ENCODE peak calls at places on chromosomes 7 and 10, in seven cellular contexts. C, Y, X, P, F, L and E are unnamed samples.
A peak's percentile ranks its signal among the peaks of the same experiment; 100 is the strongest.

GRCh38 chr7:159008055-159008405 is 136.6 kb downstream of the VIPR2 start:
- DNase-seq in C (no peak), Y (peak; percentile 55), X (no peak), P (no peak), F (no peak), L (no peak), E (no peak)

GRCh38 chr7:19725770-19726169 is 16.9 kb upstream of the POLR1F start:
- DNase-seq in C (no peak), Y (no peak), X (no peak), P (no peak), F (no peak), L (no peak), E (no peak)

GRCh38 chr7:45229130-45229920 is 71.7 kb downstream of the RAMP3 start:
- DNase-seq in C (no peak), Y (no peak), X (no peak), P (no peak), F (no peak), L (no peak), E (no peak)

GRCh38 chr7:87816389-87816788 is 59.8 kb downstream of the SLC25A40 start:
- DNase-seq in C (no peak), Y (no peak), X (no peak), P (no peak), F (no peak), L (no peak), E (no peak)

GRCh38 chr10:122198631-122199030 is 72.5 kb upstream of the BTBD16 start:
- DNase-seq in C (no peak), Y (no peak), X (no peak), P (no peak), F (no peak), L (no peak), E (no peak)

GRCh38 chr7:41222704-41223103 is 480.2 kb downstream of the INHBA start:
- DNase-seq in C (peak; percentile 19), Y (no peak), X (no peak), P (no peak), F (no peak), L (no peak), E (no peak)

GRCh38 chr10:106175760-106176377 is 988.6 kb downstream of the SORCS1 start:
- DNase-seq in C (no peak), Y (no peak), X (no peak), P (no peak), F (no peak), L (no peak), E (peak; percentile 47)

GRCh38 chr10:45602082-45602730 is 70.4 kb downstream of the ZFAND4 start:
- DNase-seq in C (no peak), Y (no peak), X (no peak), P (no peak), F (no peak), L (no peak), E (no peak)

GRCh38 chr10:52782554-52782953 is 10.0 kb upstream of the MBL2 start:
- DNase-seq in C (no peak), Y (no peak), X (no peak), P (no peak), F (no peak), L (no peak), E (no peak)

GRCh38 chr7:80773787-80774508 is 135.5 kb downstream of the CD36 start:
- DNase-seq in C (no peak), Y (no peak), X (no peak), P (no peak), F (no peak), L (no peak), E (no peak)

GRCh38 chr7:148270576-148270975 is 320.0 kb upstream of the C7orf33 start:
- DNase-seq in C (no peak), Y (no peak), X (no peak), P (no peak), F (no peak), L (peak; percentile 7), E (no peak)

GRCh38 chr7:158885624-158886023 is 29.3 kb downstream of the DYNC2I1 start:
- DNase-seq in C (no peak), Y (no peak), X (no peak), P (no peak), F (no peak), L (peak; percentile 12), E (peak; percentile 19)

GRCh38 chr7:36896956-36897594 is 172.8 kb upstream of the AOAH start:
- DNase-seq in C (no peak), Y (no peak), X (no peak), P (no peak), F (no peak), L (no peak), E (no peak)

GRCh38 chr7:107446531-107446930 is 23.3 kb upstream of the GPR22 start:
- DNase-seq in C (no peak), Y (no peak), X (no peak), P (no peak), F (no peak), L (no peak), E (no peak)

GRCh38 chr10:80279146-80279545 is 10.3 kb downstream of the MAT1A start:
- DNase-seq in C (no peak), Y (no peak), X (peak; percentile 22), P (no peak), F (no peak), L (no peak), E (no peak)

GRCh38 chr10:33349273-33349672 is 14.8 kb upstream of the NRP1 start:
- DNase-seq in C (no peak), Y (no peak), X (no peak), P (no peak), F (no peak), L (no peak), E (no peak)

GRCh38 chr7:7719235-7719634 is 828 bp upstream of the RPA3 start:
- DNase-seq in C (peak; percentile 77), Y (peak; percentile 29), X (no peak), P (no peak), F (no peak), L (peak; percentile 37), E (peak; percentile 51)

GRCh38 chr7:142298631-142299030 is 40.8 kb upstream of the PRSS58 start:
- DNase-seq in C (no peak), Y (no peak), X (no peak), P (no peak), F (no peak), L (no peak), E (no peak)

GRCh38 chr7:106031271-106032029 is 68.4 kb downstream of the CDHR3 start:
- DNase-seq in C (no peak), Y (no peak), X (peak; percentile 63), P (no peak), F (no peak), L (no peak), E (peak; percentile 96)

GRCh38 chr10:102231357-102232318 is 5.5 kb downstream of the ELOVL3 start:
- DNase-seq in C (no peak), Y (peak; percentile 59), X (peak; percentile 90), P (peak; percentile 68), F (no peak), L (peak; percentile 38), E (peak; percentile 50)

GRCh38 chr7:94514917-94515316 is 5.3 kb downstream of the CASD1 start:
- DNase-seq in C (no peak), Y (no peak), X (no peak), P (no peak), F (no peak), L (no peak), E (no peak)

GRCh38 chr7:112462236-112462635 is 12.0 kb downstream of the IFRD1 start:
- DNase-seq in C (no peak), Y (no peak), X (no peak), P (no peak), F (no peak), L (peak; percentile 52), E (peak; percentile 87)

GRCh38 chr10:128210215-128211063 is 84.2 kb upstream of the MKI67 start:
- DNase-seq in C (no peak), Y (peak; percentile 81), X (peak; percentile 91), P (peak; percentile 77), F (peak; percentile 78), L (peak; percentile 34), E (peak; percentile 52)

GRCh38 chr10:69654376-69654775 is 24.3 kb downstream of the FAM241B start:
- DNase-seq in C (no peak), Y (no peak), X (no peak), P (peak; percentile 34), F (no peak), L (no peak), E (no peak)

GRCh38 chr10:11616021-11616420 is 4.6 kb upstream of the USP6NL start:
- DNase-seq in C (no peak), Y (no peak), X (no peak), P (no peak), F (no peak), L (no peak), E (no peak)

GRCh38 chr7:67450171-67450570 is 453.5 kb downstream of the TYW1 start:
- DNase-seq in C (no peak), Y (no peak), X (no peak), P (no peak), F (no peak), L (no peak), E (no peak)

GRCh38 chr10:1572519-1573333 is 164.6 kb downstream of the ADARB2 start:
- DNase-seq in C (no peak), Y (no peak), X (no peak), P (no peak), F (peak; percentile 49), L (no peak), E (no peak)

GRCh38 chr10:96721207-96721572 is 876 bp upstream of the PIK3AP1 start:
- DNase-seq in C (no peak), Y (no peak), X (peak; percentile 70), P (no peak), F (no peak), L (no peak), E (no peak)

GRCh38 chr10:113746188-113746950 is 5.1 kb upstream of the PLEKHS1 start:
- DNase-seq in C (peak; percentile 15), Y (no peak), X (no peak), P (no peak), F (no peak), L (peak; percentile 43), E (peak; percentile 72)

DNA sequence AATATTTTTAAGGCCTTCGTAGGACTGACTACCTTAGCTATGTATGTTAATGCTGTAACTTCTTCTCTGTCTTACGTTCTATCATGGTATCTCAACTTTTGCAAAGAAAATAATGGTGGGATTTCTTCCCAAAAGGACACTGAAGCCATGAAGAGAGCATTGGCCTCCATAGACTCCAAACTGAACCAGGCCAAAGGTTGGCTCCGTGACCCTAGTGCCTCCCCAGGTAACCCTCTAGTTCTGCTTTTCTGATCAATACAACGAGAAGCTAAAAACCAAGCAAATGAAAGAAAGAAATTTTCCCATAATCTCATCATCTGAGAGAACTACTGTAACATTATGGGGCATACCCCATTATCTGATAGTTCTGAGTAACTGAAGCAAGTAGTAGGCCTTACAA is 68.3 kb downstream of the AP3M1 start:
- DNase-seq in C (no peak), Y (no peak), X (no peak), P (no peak), F (no peak), L (no peak), E (no peak)
- H3K36me3 ChIP-seq in C (peaks cover 10% of the 10 kb centered on the region), Y (peaks cover 43% of the 10 kb centered on the region), X (peaks cover 65% of the 10 kb centered on the region), P (no peaks in the 10 kb centered on the region), F (peaks cover 41% of the 10 kb centered on the region), L (peaks cover 1% of the 10 kb centered on the region), E (peaks cover 15% of the 10 kb centered on the region)

GRCh38 chr7:29894238-29894637 is 87.9 kb downstream of the WIPF3 start:
- DNase-seq in C (no peak), Y (no peak), X (no peak), P (no peak), F (no peak), L (no peak), E (no peak)
- H3K36me3 ChIP-seq in C (no peaks in the 10 kb centered on the region), Y (no peaks in the 10 kb centered on the region), X (no peaks in the 10 kb centered on the region), P (no peaks in the 10 kb centered on the region), F (peaks cover 32% of the 10 kb centered on the region), L (no peaks in the 10 kb centered on the region), E (no peaks in the 10 kb centered on the region)

GRCh38 chr7:101843293-101844271 is 26.2 kb downstream of the CUX1 start:
- DNase-seq in C (no peak), Y (peak; percentile 9), X (no peak), P (no peak), F (no peak), L (no peak), E (no peak)
- H3K36me3 ChIP-seq in C (no peaks in the 10 kb centered on the region), Y (no peaks in the 10 kb centered on the region), X (peaks cover 15% of the 10 kb centered on the region), P (no peaks in the 10 kb centered on the region), F (no peaks in the 10 kb centered on the region), L (no peaks in the 10 kb centered on the region), E (no peaks in the 10 kb centered on the region)

GRCh38 chr7:151348970-151349369 is 7.4 kb downstream of the NUB1 start:
- DNase-seq in C (no peak), Y (no peak), X (no peak), P (no peak), F (no peak), L (no peak), E (no peak)
- H3K36me3 ChIP-seq in C (peaks cover 24% of the 10 kb centered on the region), Y (peaks cover 90% of the 10 kb centered on the region), X (peaks cover 81% of the 10 kb centered on the region), P (peaks cover 10% of the 10 kb centered on the region), F (peaks cover 75% of the 10 kb centered on the region), L (peaks cover 21% of the 10 kb centered on the region), E (peaks cover 52% of the 10 kb centered on the region)